ENCODE peak calls at places on chromosomes 5 and 9, in seven cellular contexts. V is CD8-positive, alpha-beta T cell; K is upper lobe of left lung; O is Caco-2; N is uterus; B is A549; G is cardiac muscle cell. T is an unnamed sample.

GRCh38 chr5:100643473-100643872 is 108.3 kb downstream of the FAM174A start:
- DNase-seq in G (peak; percentile 15), K (no peak), V (no peak), B (no peak), N (no peak), O (no peak), T (no peak)

GRCh38 chr5:155050384-155051019 is 36.9 kb downstream of the KIF4B start:
- DNase-seq in V (no peak), N (no peak), B (no peak), K (no peak), O (no peak), G (no peak), T (no peak)

GRCh38 chr5:69364414-69364813 is 4.9 kb downstream of the AK6 start:
- DNase-seq in B (peak; percentile 57), O (peak; percentile 32), N (no peak), K (no peak), G (peak; percentile 20), V (no peak), T (no peak)

GRCh38 chr9:71911908-71912325 is 478 bp downstream of the C9orf85 start:
- DNase-seq in V (no peak), N (no peak), K (no peak), G (peak; percentile 72), B (no peak), O (no peak), T (no peak)

GRCh38 chr5:143826909-143827514 is 15.1 kb downstream of the HMHB1 start:
- DNase-seq in B (peak; percentile 54), V (no peak), O (no peak), N (no peak), G (no peak), K (no peak), T (no peak)

GRCh38 chr9:100377015-100377414 is 24.3 kb upstream of the TEX10 start:
- DNase-seq in B (no peak), K (no peak), G (no peak), N (no peak), V (no peak), O (no peak), T (no peak)

GRCh38 chr5:127942246-127943060 is 141.1 kb upstream of the SLC12A2 start:
- DNase-seq in N (no peak), O (no peak), K (no peak), V (no peak), B (no peak), G (no peak), T (no peak)

GRCh38 chr5:120368923-120369715 is 95.0 kb upstream of the PRR16 start:
- DNase-seq in V (no peak), G (no peak), B (no peak), K (no peak), O (no peak), N (no peak), T (peak; percentile 26)

GRCh38 chr9:95413793-95414192 is 96.3 kb upstream of the FANCC start:
- DNase-seq in G (no peak), V (no peak), O (no peak), B (no peak), K (no peak), N (no peak), T (no peak)

GRCh38 chr5:2148312-2149195 is 265.8 kb upstream of the IRX4 start:
- DNase-seq in V (no peak), B (no peak), N (no peak), K (no peak), O (no peak), G (no peak), T (no peak)

GRCh38 chr9:124395826-124396225 is 19.4 kb downstream of the PSMB7 start:
- DNase-seq in V (no peak), K (no peak), B (no peak), N (no peak), G (no peak), O (no peak), T (no peak)

GRCh38 chr5:69295088-69295754 is 37.4 kb downstream of the CCDC125 start:
- DNase-seq in G (peak; percentile 57), K (no peak), O (no peak), V (no peak), B (no peak), N (no peak), T (no peak)

GRCh38 chr9:112777914-112778313 is 27.4 kb downstream of the SNX30 start:
- DNase-seq in G (no peak), V (no peak), B (no peak), N (no peak), K (peak; percentile 55), O (no peak), T (peak; percentile 94)

GRCh38 chr5:114999176-114999575 is 170.5 kb downstream of the TRIM36 start:
- DNase-seq in N (no peak), O (no peak), G (no peak), B (no peak), V (no peak), K (no peak), T (no peak)

GRCh38 chr5:134649163-134649916 is 755 bp downstream of the SEC24A start:
- DNase-seq in N (peak; percentile 31), G (no peak), V (no peak), O (peak; percentile 62), K (peak; percentile 42), B (no peak), T (no peak)

GRCh38 chr5:1908931-1909330 is 26.2 kb upstream of the IRX4 start:
- DNase-seq in G (no peak), B (no peak), V (no peak), K (no peak), O (no peak), N (no peak), T (no peak)

GRCh38 chr9:123174887-123175518 is 93.4 kb downstream of the STRBP start:
- DNase-seq in B (no peak), G (no peak), N (no peak), V (no peak), O (no peak), K (no peak), T (no peak)

GRCh38 chr9:123174079-123174478 is 94.3 kb downstream of the STRBP start:
- DNase-seq in G (no peak), N (no peak), K (no peak), O (no peak), V (no peak), B (no peak), T (no peak)

GRCh38 chr9:123176949-123177348 is 91.4 kb downstream of the STRBP start:
- DNase-seq in B (no peak), O (no peak), V (no peak), G (no peak), K (no peak), N (no peak), T (no peak)

DNA sequence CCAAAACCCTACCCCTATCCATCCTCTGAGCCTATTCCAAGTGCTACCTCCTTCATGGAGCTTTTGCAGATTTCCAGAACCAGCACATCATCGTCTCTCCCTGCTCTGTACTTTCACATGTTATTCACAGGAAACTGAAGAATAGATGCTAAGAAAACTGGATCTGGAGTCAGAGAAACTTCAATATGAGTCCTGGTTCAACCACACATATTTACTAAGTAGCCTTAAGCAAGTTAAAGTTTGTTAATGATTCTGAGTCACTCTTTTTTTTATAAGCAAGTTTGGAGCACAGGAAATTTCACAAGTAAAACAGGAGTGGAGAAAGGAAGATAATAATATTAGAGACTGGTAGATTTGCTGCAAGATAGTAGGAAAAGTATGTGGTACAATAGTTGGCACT is 92.2 kb downstream of the STRBP start:
- DNase-seq in B (no peak), O (no peak), N (no peak), V (no peak), K (no peak), G (peak; percentile 2), T (peak; percentile 15)
- H3K4me3 ChIP-seq in B (no peak overlapping the region), O (no peak overlapping the region), N (no peak overlapping the region), V (no peak overlapping the region), K (no peak overlapping the region), G (no peak overlapping the region), T (peak overlapping the region; percentile 43)

DNA sequence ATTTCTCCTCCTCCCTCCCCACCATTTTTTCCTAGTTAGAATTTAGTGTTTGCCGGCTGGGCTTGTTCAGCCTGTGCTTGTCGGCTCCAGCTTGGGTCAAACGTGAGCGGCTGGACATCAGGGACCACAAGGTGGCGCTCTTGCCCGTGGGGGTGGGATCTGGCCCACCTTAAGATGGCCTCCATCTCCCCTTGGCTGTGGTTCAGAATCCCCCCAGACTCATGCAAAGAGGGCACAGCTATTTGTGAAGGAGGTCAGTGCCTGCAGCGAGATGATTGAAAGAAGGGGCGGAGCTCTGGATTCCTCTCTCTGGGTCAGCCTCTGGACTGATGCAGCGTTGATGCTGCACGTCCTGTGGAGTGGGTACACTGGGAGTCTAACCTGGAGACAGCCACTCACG is 283.3 kb upstream of the TUT7 start:
- DNase-seq in G (peak; percentile 76), N (peak; percentile 45), O (no peak), K (no peak), V (no peak), B (peak; percentile 20), T (no peak)
- TF ChIP-seq CTCF in G (peak; percentile 79), N (peak; percentile 39), O (no peak), K (no peak), V (no peak), B (peak; percentile 26), T (peak; percentile 93)

GRCh38 chr5:98775246-98775961 is 1.9 kb downstream of the RGMB start:
- DNase-seq in K (no peak), B (no peak), N (no peak), V (no peak), G (no peak), O (no peak), T (no peak)
- H3K4me3 ChIP-seq in K (peak overlapping the region; percentile 84), B (peak overlapping the region; percentile 57), N (peak overlapping the region; percentile 55), V (peak overlapping the region; percentile 70), G (peak overlapping the region; percentile 81), O (peak overlapping the region; percentile 95), T (peak overlapping the region; percentile 67)

DNA sequence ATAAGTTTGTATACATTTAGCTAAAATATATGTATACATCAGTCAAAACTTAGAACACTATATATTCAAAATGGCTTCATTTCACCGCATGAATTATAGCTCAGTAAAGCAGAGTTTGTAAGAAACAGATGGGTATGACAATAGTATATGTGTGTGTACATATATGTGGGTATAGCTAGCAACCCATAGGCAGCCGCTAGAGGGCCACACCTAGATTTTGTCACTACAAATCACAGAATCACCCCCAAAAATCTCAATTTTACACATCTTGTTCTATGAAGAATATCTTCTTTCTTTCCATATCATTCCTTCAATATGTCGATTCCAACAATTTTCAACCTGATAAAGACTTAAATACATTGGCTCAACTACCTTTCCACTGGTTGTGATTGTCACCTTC is 357.8 kb upstream of the CCNG1 start:
- DNase-seq in K (no peak), N (no peak), B (peak; percentile 3), V (no peak), O (peak; percentile 24), G (no peak), T (no peak)
- TF ChIP-seq CTCF in K (no peak), N (no peak), B (peak; percentile 30), V (no peak), O (peak; percentile 51), G (no peak), T (peak; percentile 35)

GRCh38 chr5:74423383-74423782 is 217.1 kb downstream of the ENC1 start:
- DNase-seq in K (no peak), N (no peak), O (no peak), G (no peak), V (no peak), B (no peak), T (no peak)
- H3K4me3 ChIP-seq in K (no peak overlapping the region), N (no peak overlapping the region), O (no peak overlapping the region), G (no peak overlapping the region), V (no peak overlapping the region), B (no peak overlapping the region), T (no peak overlapping the region)

T was measured in epithelial cell of proximal tubule.